ENCODE peak calls at places on chromosomes 5 and 9, in nine cellular contexts. G, I, C, R, B, V, J, H and N are unnamed samples.

GRCh38 chr5:32942225-32942989 is 231.3 kb downstream of the NPR3 start:
- DNase-seq in H (no peak), G (peak; percentile 13), J (peak; percentile 62), V (no peak), I (peak; percentile 41), B (no peak), C (no peak), R (no peak), N (no peak)

GRCh38 chr9:1051286-1052118 is 1.3 kb downstream of the DMRT2 start:
- DNase-seq in C (no peak), J (peak; percentile 65), G (no peak), I (peak; percentile 18), H (no peak), V (no peak), B (peak; percentile 42), R (no peak), N (peak; percentile 42)

GRCh38 chr5:134086943-134087305 is 27.6 kb upstream of the TCF7 start:
- DNase-seq in B (no peak), R (no peak), C (peak; percentile 86), I (no peak), V (no peak), H (no peak), G (no peak), J (no peak), N (no peak)

GRCh38 chr9:95024097-95024671 is 293.3 kb downstream of the FANCC start:
- DNase-seq in R (peak; percentile 87), V (no peak), B (no peak), I (no peak), J (peak; percentile 72), G (no peak), C (no peak), H (peak; percentile 71), N (peak; percentile 37)

GRCh38 chr5:177122566-177122965 is 11.0 kb upstream of the NSD1 start:
- DNase-seq in H (no peak), I (no peak), B (no peak), G (no peak), V (no peak), J (no peak), R (no peak), C (no peak), N (no peak)

GRCh38 chr9:122777935-122778671 is 10.6 kb upstream of the OR5C1 start:
- DNase-seq in C (no peak), R (no peak), V (no peak), G (peak; percentile 79), H (no peak), I (peak; percentile 33), B (no peak), J (peak; percentile 48), N (no peak)

GRCh38 chr5:166909926-166910325 is 1381.5 kb upstream of the WWC1 start:
- DNase-seq in J (no peak), V (no peak), I (no peak), B (no peak), C (no peak), G (no peak), H (no peak), R (no peak), N (no peak)

GRCh38 chr5:891117-891836 is 1.3 kb downstream of the BRD9 start:
- DNase-seq in C (no peak), H (no peak), V (no peak), R (no peak), B (no peak), J (peak; percentile 60), G (no peak), I (peak; percentile 56), N (no peak)

GRCh38 chr5:156595132-156595787 is 254.8 kb upstream of the PPP1R2B start:
- DNase-seq in B (no peak), R (no peak), I (peak; percentile 58), J (no peak), C (no peak), V (no peak), H (peak; percentile 65), G (no peak), N (peak; percentile 62)

GRCh38 chr5:133149333-133149732 is 97.5 kb downstream of the HSPA4 start:
- DNase-seq in R (no peak), H (no peak), G (no peak), I (no peak), V (no peak), B (no peak), C (no peak), J (no peak), N (no peak)

GRCh38 chr9:129929467-129930125 is 94.3 kb downstream of the USP20 start:
- DNase-seq in G (no peak), R (no peak), V (no peak), J (no peak), C (no peak), B (no peak), I (no peak), H (no peak), N (no peak)

GRCh38 chr9:137313956-137314560 is 12.0 kb upstream of the NRARP start:
- DNase-seq in J (peak; percentile 20), H (no peak), G (no peak), V (no peak), C (no peak), R (peak; percentile 38), I (no peak), B (no peak), N (no peak)

GRCh38 chr9:2157277-2158105 is 142.3 kb downstream of the SMARCA2 start:
- DNase-seq in B (no peak), I (peak; percentile 81), C (peak; percentile 7), H (peak; percentile 71), V (peak; percentile 58), R (no peak), J (peak; percentile 52), G (peak; percentile 69), N (no peak)

GRCh38 chr9:130535818-130536521 is 43.4 kb upstream of the FUBP3 start:
- DNase-seq in V (peak; percentile 37), B (no peak), I (peak; percentile 22), R (no peak), C (no peak), H (no peak), G (peak; percentile 60), J (no peak), N (no peak)

GRCh38 chr5:1317921-1318565 is 23.2 kb upstream of the TERT start:
- DNase-seq in V (peak; percentile 8), C (no peak), J (no peak), H (no peak), G (no peak), R (no peak), B (no peak), I (no peak), N (no peak)

GRCh38 chr9:136327313-136327971 is at the start of gene GPSM1:
- DNase-seq in R (no peak), B (peak; percentile 36), H (no peak), I (peak; percentile 41), J (no peak), V (peak; percentile 80), G (peak; percentile 58), C (peak; percentile 32), N (peak; percentile 73)

GRCh38 chr9:69044226-69045219 is 9.0 kb downstream of the FXN start:
- DNase-seq in I (peak; percentile 34), J (no peak), R (no peak), C (no peak), H (no peak), B (no peak), V (no peak), G (peak; percentile 68), N (no peak)

GRCh38 chr5:64680289-64680688 is 10.0 kb upstream of the SHISAL2B start:
- DNase-seq in J (peak; percentile 29), R (no peak), G (no peak), H (no peak), I (no peak), C (no peak), V (no peak), B (no peak), N (no peak)
- TF ChIP-seq CTCF in J (no peak), R (no peak), G (peak; percentile 4), H (no peak), I (peak; percentile 19), C (no peak), V (no peak), B (no peak), N (no peak)

GRCh38 chr5:131633830-131634229 is 1.2 kb downstream of the RAPGEF6 start:
- DNase-seq in H (no peak), B (no peak), G (no peak), V (no peak), J (no peak), I (no peak), R (no peak), C (no peak), N (no peak)

GRCh38 chr5:131637694-131638093 is 2.7 kb upstream of the RAPGEF6 start:
- DNase-seq in H (no peak), C (no peak), J (no peak), G (no peak), I (no peak), B (no peak), V (no peak), R (no peak), N (no peak)

GRCh38 chr5:131635755-131636479 is 888 bp upstream of the RAPGEF6 start:
- DNase-seq in C (no peak), J (peak; percentile 6), V (no peak), G (no peak), B (peak; percentile 9), H (no peak), I (peak; percentile 38), R (no peak), N (no peak)

GRCh38 chr5:131634666-131634995 is 398 bp downstream of the RAPGEF6 start:
- DNase-seq in H (peak; percentile 48), G (peak; percentile 46), C (peak; percentile 57), I (peak; percentile 50), R (no peak), B (peak; percentile 39), J (peak; percentile 77), V (no peak), N (peak; percentile 56)

GRCh38 chr5:131634996-131635754 is at the start of gene RAPGEF6:
- DNase-seq in V (peak; percentile 97), I (peak; percentile 100), C (peak; percentile 96), J (peak; percentile 100), B (peak; percentile 99), R (peak; percentile 98), G (peak; percentile 100), H (peak; percentile 99), N (peak; percentile 93)
- TF ChIP-seq CTCF in V (no peak), I (no peak), C (no peak), J (no peak), B (no peak), R (peak; percentile 49), G (no peak), H (peak; percentile 12), N (no peak)

GRCh38 chr9:101791938-101792337 is 53.5 kb upstream of the GRIN3A start:
- DNase-seq in R (no peak), H (no peak), G (no peak), V (no peak), I (peak; percentile 36), B (peak; percentile 33), C (no peak), J (peak; percentile 56), N (no peak)
- TF ChIP-seq CTCF in R (no peak), H (no peak), G (peak; percentile 9), V (no peak), I (peak; percentile 33), B (no peak), C (no peak), J (peak; percentile 51), N (peak; percentile 31)

DNA sequence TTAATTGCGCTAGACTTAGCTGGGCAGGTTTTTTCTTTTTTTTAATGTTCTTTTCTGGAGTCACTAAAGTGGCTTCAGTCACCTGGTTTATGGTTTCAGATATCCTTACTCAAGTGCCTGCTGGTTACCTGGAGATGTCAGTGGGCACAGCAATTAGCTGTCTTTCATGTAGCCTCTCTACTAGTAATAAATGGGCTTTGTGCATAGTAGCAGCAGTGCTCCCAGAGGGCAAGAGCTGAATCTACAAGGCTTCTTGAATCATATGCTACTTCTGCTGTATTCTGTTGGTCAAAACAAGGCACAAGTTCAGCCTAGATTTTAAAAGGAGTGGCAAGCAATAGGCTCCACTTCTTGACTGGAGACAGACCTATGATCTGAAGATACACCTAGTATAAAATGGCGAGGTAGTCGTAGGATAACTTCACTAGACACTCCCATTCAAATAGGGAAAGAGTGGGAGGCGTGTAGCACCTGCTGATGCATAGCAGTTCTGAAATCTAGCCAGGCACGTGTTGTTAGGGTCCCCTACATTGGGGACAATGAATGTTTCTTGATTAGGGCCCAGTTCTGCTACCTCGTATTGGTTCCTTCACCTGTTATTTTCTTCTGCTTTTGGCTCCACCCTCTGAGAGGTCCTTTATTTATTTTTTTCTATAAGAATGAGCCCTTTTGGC is 7.0 kb downstream of the SCAMP1 start:
- DNase-seq in B (no peak), V (no peak), I (no peak), C (no peak), H (no peak), J (peak; percentile 13), R (no peak), G (no peak), N (no peak)
- TF ChIP-seq CTCF in B (no peak), V (no peak), I (no peak), C (no peak), H (no peak), J (no peak), R (no peak), G (no peak), N (no peak)